ENCODE peak calls at places on chromosomes 12 and 14, in ten cellular contexts. M is activated T-cell treated with anti-CD3 and anti-CD28 coated beads for 24 hours; T is endothelial cell; F is mammary epithelial cell; O is AG04450; Q is coronary artery; P is AG08396; E is NCI-H1930; R is stimulated activated CD8-positive, alpha-beta memory T cell treated with anti-CD3 and anti-CD28 coated beads, Interleukin-7, amount 100 ng/mL, for 1 hour; L is psoas muscle. D is an unnamed sample.

GRCh38 chr12:28742791-28743190 is 406.3 kb upstream of the FAR2 start:
- DNase-seq in M (no peak), T (no peak), F (peak), O (no peak), Q (no peak), P (peak), E (no peak), R (no peak), L (no peak), D (no peak)

GRCh38 chr12:72271741-72272661 is at the start of gene TRHDE:
- DNase-seq in M (no peak), T (peak), F (peak), O (no peak), Q (peak), P (peak), E (no peak), R (no peak), L (no peak), D (peak)

GRCh38 chr12:26867084-26867483 is 34.1 kb upstream of the ITPR2 start:
- DNase-seq in M (no peak), T (no peak), F (no peak), O (no peak), Q (no peak), P (no peak), E (no peak), R (no peak), L (no peak), D (no peak)

GRCh38 chr12:5203274-5203673 is 159.6 kb downstream of the KCNA5 start:
- DNase-seq in M (no peak), T (no peak), F (no peak), O (no peak), Q (no peak), P (no peak), E (no peak), R (no peak), L (no peak), D (no peak)

GRCh38 chr12:49580572-49581535 is 12.9 kb upstream of the MCRS1 start:
- DNase-seq in M (peak), T (peak), F (peak), O (peak), Q (no peak), P (peak), E (peak), R (peak), L (peak), D (peak)

GRCh38 chr14:67510121-67510520 is 21.6 kb upstream of the TMEM229B start:
- DNase-seq in M (no peak), T (no peak), F (no peak), O (no peak), Q (no peak), P (no peak), E (no peak), R (no peak), L (no peak), D (no peak)

GRCh38 chr12:89353188-89353822 is 1.0 kb upstream of the DUSP6 start:
- DNase-seq in M (peak), T (peak), F (no peak), O (no peak), Q (peak), P (peak), E (peak), R (no peak), L (peak), D (peak)

GRCh38 chr12:116922194-116922897 is 11.6 kb downstream of the FBXW8 start:
- DNase-seq in M (no peak), T (no peak), F (no peak), O (no peak), Q (no peak), P (no peak), E (no peak), R (no peak), L (no peak), D (no peak)

GRCh38 chr14:21025374-21026151 is 702 bp upstream of the NDRG2 start:
- DNase-seq in M (no peak), T (peak), F (no peak), O (no peak), Q (peak), P (no peak), E (no peak), R (no peak), L (peak), D (peak)

GRCh38 chr14:22479132-22479531 is 109.9 kb downstream of the DAD1 start:
- DNase-seq in M (no peak), T (no peak), F (no peak), O (no peak), Q (no peak), P (no peak), E (no peak), R (no peak), L (no peak), D (no peak)

GRCh38 chr14:94926176-94926575 is 156.3 kb upstream of the GSC start:
- DNase-seq in M (no peak), T (no peak), F (no peak), O (no peak), Q (no peak), P (no peak), E (no peak), R (no peak), L (no peak), D (no peak)

GRCh38 chr12:30425445-30425844 is 270.2 kb downstream of the IPO8 start:
- DNase-seq in M (no peak), T (no peak), F (no peak), O (no peak), Q (no peak), P (no peak), E (no peak), R (no peak), L (no peak), D (no peak)

GRCh38 chr12:124294686-124295315 is at the start of gene RFLNA:
- DNase-seq in M (no peak), T (peak), F (no peak), O (no peak), Q (no peak), P (no peak), E (no peak), R (no peak), L (no peak), D (peak)

GRCh38 chr12:130761537-130762318 is 45.6 kb upstream of the RIMBP2 start:
- DNase-seq in M (peak), T (peak), F (peak), O (no peak), Q (no peak), P (peak), E (peak), R (peak), L (peak), D (no peak)

GRCh38 chr12:109291531-109292341 is 17.3 kb downstream of the FOXN4 start:
- DNase-seq in M (no peak), T (peak), F (no peak), O (no peak), Q (no peak), P (peak), E (peak), R (no peak), L (no peak), D (peak)

GRCh38 chr14:104290756-104291122 is 152.4 kb downstream of the KIF26A start:
- DNase-seq in M (no peak), T (no peak), F (no peak), O (no peak), Q (peak), P (no peak), E (no peak), R (no peak), L (no peak), D (peak)